ENCODE peak calls at places on chromosome 1, in ten cellular contexts. Z is cardiac fibroblast; C is T-helper 9 cell; S is stimulated activated CD8-positive, alpha-beta memory T cell treated with anti-CD3 and anti-CD28 coated beads, Interleukin-7, amount 100 ng/mL, for 4 hours; J is T-helper 2 cell; A is left ventricle myocardium inferior; N is HEK293T; H is NCI-H1092; M is fibroblast of the conjunctiva; P is left ventricle myocardium superior. B is an unnamed sample.

GRCh38 chr1:109640285-109640865 is 15.5 kb upstream of the GSTM4 start:
- DNase-seq in S (peak; percentile 69), C (peak; percentile 93), J (peak; percentile 77), N (peak; percentile 85), A (peak; percentile 85), M (no peak), Z (peak; percentile 75), P (peak; percentile 91), H (peak; percentile 50), B (no peak)

GRCh38 chr1:220274122-220274855 is 2.0 kb upstream of the RAB3GAP2 start:
- DNase-seq in Z (peak; percentile 63), M (peak; percentile 46), J (no peak), H (no peak), P (no peak), A (no peak), N (no peak), C (no peak), S (no peak), B (no peak)

GRCh38 chr1:212699104-212699838 is 369 bp downstream of the BATF3 start:
- DNase-seq in Z (peak; percentile 25), A (peak; percentile 40), S (peak; percentile 38), H (no peak), N (peak; percentile 82), C (peak; percentile 33), J (peak; percentile 18), P (peak; percentile 58), M (no peak), B (no peak)

GRCh38 chr1:178541396-178541795 is 28.5 kb downstream of the TEX35 start:
- DNase-seq in C (no peak), Z (no peak), P (no peak), H (no peak), S (no peak), A (no peak), M (no peak), N (no peak), J (no peak), B (no peak)

GRCh38 chr1:230278871-230279582 is 147.1 kb downstream of the PGBD5 start:
- DNase-seq in M (no peak), C (no peak), J (no peak), N (no peak), H (no peak), S (no peak), Z (no peak), A (no peak), P (no peak), B (no peak)

GRCh38 chr1:29688477-29689365 is 452.4 kb downstream of the PTPRU start:
- DNase-seq in H (no peak), N (no peak), C (no peak), S (no peak), M (no peak), A (no peak), P (no peak), Z (peak; percentile 59), J (no peak), B (no peak)

GRCh38 chr1:117638141-117638540 is 32.3 kb downstream of the TENT5C start:
- DNase-seq in H (no peak), N (no peak), C (no peak), P (no peak), A (no peak), M (no peak), Z (no peak), S (no peak), J (no peak), B (no peak)

GRCh38 chr1:3463891-3464648 is 9.6 kb downstream of the ARHGEF16 start:
- DNase-seq in Z (no peak), C (no peak), P (peak; percentile 17), A (peak; percentile 6), M (no peak), H (no peak), N (no peak), S (no peak), J (no peak), B (no peak)

GRCh38 chr1:218377143-218377660 is 32.1 kb downstream of the TGFB2 start:
- DNase-seq in S (peak; percentile 32), A (no peak), C (no peak), M (peak; percentile 86), N (no peak), P (no peak), H (no peak), J (no peak), Z (peak; percentile 89), B (no peak)

GRCh38 chr1:170967042-170967910 is 31.9 kb downstream of the MROH9 start:
- DNase-seq in C (no peak), J (no peak), N (peak; percentile 42), H (peak; percentile 2), P (no peak), Z (peak; percentile 75), S (no peak), A (no peak), M (peak; percentile 39), B (no peak)

GRCh38 chr1:226882631-226883409 is 12.4 kb downstream of the PSEN2 start:
- DNase-seq in C (no peak), N (no peak), J (no peak), P (no peak), M (no peak), S (no peak), Z (peak; percentile 34), A (no peak), H (no peak), B (no peak)

GRCh38 chr1:155049651-155050559 is 1.2 kb upstream of the ADAM15 start:
- DNase-seq in Z (peak; percentile 44), N (no peak), C (no peak), H (no peak), P (no peak), M (no peak), J (no peak), S (no peak), A (no peak), B (no peak)

GRCh38 chr1:99573431-99574217 is 72.3 kb upstream of the PALMD start:
- DNase-seq in C (no peak), S (no peak), M (no peak), Z (no peak), H (no peak), A (peak; percentile 25), J (no peak), P (no peak), N (no peak), B (no peak)

GRCh38 chr1:66495490-66495889 is 38.5 kb upstream of the SGIP1 start:
- DNase-seq in C (no peak), A (no peak), M (peak; percentile 22), H (no peak), P (no peak), N (no peak), S (no peak), J (no peak), Z (no peak), B (no peak)

GRCh38 chr1:9625761-9626160 is 25.8 kb upstream of the PIK3CD start:
- DNase-seq in J (no peak), M (no peak), N (no peak), S (no peak), Z (no peak), H (no peak), P (no peak), C (no peak), A (no peak), B (no peak)

GRCh38 chr1:44348046-44348628 is 6.9 kb downstream of the ERI3 start:
- DNase-seq in C (no peak), Z (no peak), P (no peak), M (no peak), A (no peak), S (no peak), J (no peak), N (no peak), H (no peak), B (no peak)

GRCh38 chr1:209086486-209087192 is 496.9 kb upstream of the CAMK1G start:
- DNase-seq in M (no peak), N (no peak), Z (no peak), S (no peak), P (no peak), C (no peak), A (no peak), H (no peak), J (no peak), B (no peak)

GRCh38 chr1:86429830-86430229 is 5.9 kb downstream of the CLCA2 start:
- DNase-seq in N (no peak), P (no peak), S (no peak), Z (peak; percentile 97), J (no peak), A (no peak), C (no peak), M (peak; percentile 89), H (no peak), B (no peak)

GRCh38 chr1:55472784-55473183 is 257.6 kb upstream of the USP24 start:
- DNase-seq in M (no peak), A (no peak), H (no peak), Z (peak; percentile 36), C (no peak), S (no peak), P (no peak), N (no peak), J (no peak), B (no peak)

GRCh38 chr1:28194326-28195035 is 18.0 kb upstream of the PTAFR start:
- DNase-seq in M (no peak), Z (no peak), J (no peak), P (no peak), N (no peak), H (no peak), C (no peak), A (no peak), S (no peak), B (no peak)

GRCh38 chr1:31007462-31007991 is 58.0 kb downstream of the PUM1 start:
- DNase-seq in M (peak; percentile 17), N (no peak), J (no peak), C (no peak), S (no peak), Z (peak; percentile 78), A (no peak), P (no peak), H (no peak), B (no peak)

GRCh38 chr1:26493267-26493666 is 21.0 kb downstream of the HMGN2 start:
- DNase-seq in N (no peak), A (no peak), H (no peak), Z (no peak), P (no peak), M (no peak), J (no peak), C (no peak), S (no peak), B (no peak)

GRCh38 chr1:97943354-97943753 is 22.5 kb upstream of the DPYD start:
- DNase-seq in C (no peak), J (no peak), Z (peak; percentile 73), A (no peak), N (no peak), H (no peak), P (no peak), S (no peak), M (peak; percentile 52), B (no peak)

GRCh38 chr1:15923241-15923640 is 52.7 kb downstream of the ZBTB17 start:
- DNase-seq in H (no peak), Z (peak; percentile 69), S (no peak), J (no peak), M (no peak), A (no peak), N (no peak), P (no peak), C (no peak), B (no peak)

GRCh38 chr1:212219679-212220463 is 65.3 kb upstream of the PPP2R5A start:
- DNase-seq in C (no peak), Z (peak; percentile 17), N (no peak), A (no peak), P (no peak), H (no peak), M (no peak), S (no peak), J (no peak), B (peak; percentile 37)

GRCh38 chr1:183450086-183450485 is 22.2 kb upstream of the SMG7 start:
- DNase-seq in S (no peak), C (no peak), J (no peak), M (no peak), Z (no peak), H (no peak), N (no peak), A (no peak), P (no peak), B (no peak)

GRCh38 chr1:72366473-72366872 is 84.1 kb upstream of the NEGR1 start:
- DNase-seq in P (no peak), N (no peak), Z (peak; percentile 57), S (no peak), A (no peak), M (peak; percentile 2), H (peak; percentile 2), C (no peak), J (no peak), B (no peak)

GRCh38 chr1:18302788-18303413 is 177.8 kb upstream of the KLHDC7A start:
- DNase-seq in P (no peak), Z (no peak), S (no peak), M (no peak), C (no peak), A (no peak), N (peak; percentile 46), J (no peak), H (no peak), B (no peak)